ENCODE peak calls at places on chromosomes 1 and 21, in five cellular contexts. P is Kasumi-1, W is Caki2, Y is left ventricle myocardium superior, I is pancreas. Z is an unnamed sample.

GRCh38 chr1:40928699-40929098 is 50.8 kb upstream of the CTPS1 start:
- DNase-seq in P (no peak), W (no peak), Y (no peak), I (no peak), Z (no peak)

GRCh38 chr1:181737056-181737455 is 253.7 kb downstream of the CACNA1E start:
- DNase-seq in P (no peak), W (no peak), Y (no peak), I (no peak), Z (no peak)

GRCh38 chr1:176499671-176500070 is 36.7 kb downstream of the PAPPA2 start:
- DNase-seq in P (no peak), W (no peak), Y (no peak), I (no peak), Z (no peak)

GRCh38 chr1:75922698-75923097 is 9.5 kb downstream of the ASB17 start:
- DNase-seq in P (no peak), W (no peak), Y (no peak), I (no peak), Z (no peak)

GRCh38 chr21:42307106-42307505 is 8.1 kb downstream of the TFF3 start:
- DNase-seq in P (no peak), W (no peak), Y (no peak), I (no peak), Z (no peak)

GRCh38 chr1:20717452-20718342 is at the start of gene KIF17:
- DNase-seq in P (no peak), W (peak; percentile 74), Y (peak; percentile 90), I (peak; percentile 65), Z (peak; percentile 65)

GRCh38 chr1:32334274-32334861 is 1.7 kb downstream of the MARCKSL1 start:
- DNase-seq in P (no peak), W (no peak), Y (no peak), I (no peak), Z (no peak)

GRCh38 chr1:39491146-39491921 is at the start of gene BMP8A:
- DNase-seq in P (peak; percentile 31), W (peak; percentile 63), Y (peak; percentile 73), I (peak; percentile 79), Z (peak; percentile 57)

GRCh38 chr1:247110627-247111258 is 6.6 kb upstream of the ZNF669 start:
- DNase-seq in P (no peak), W (no peak), Y (no peak), I (no peak), Z (peak; percentile 38)

GRCh38 chr1:210709694-210710093 is 381.0 kb downstream of the HHAT start:
- DNase-seq in P (no peak), W (no peak), Y (no peak), I (no peak), Z (no peak)

GRCh38 chr1:214415131-214415530 is 134.2 kb downstream of the SMYD2 start:
- DNase-seq in P (no peak), W (no peak), Y (no peak), I (no peak), Z (no peak)

GRCh38 chr1:176174108-176174507 is 33.0 kb downstream of the COP1 start:
- DNase-seq in P (no peak), W (no peak), Y (no peak), I (no peak), Z (no peak)

GRCh38 chr1:21594935-21595897 is 73.9 kb downstream of the RAP1GAP start:
- DNase-seq in P (peak; percentile 25), W (peak; percentile 54), Y (peak; percentile 78), I (peak; percentile 60), Z (peak; percentile 74)

GRCh38 chr1:14913475-14914155 is 239.9 kb upstream of the TMEM51 start:
- DNase-seq in P (no peak), W (peak; percentile 94), Y (no peak), I (no peak), Z (no peak)

GRCh38 chr1:17620448-17620847 is 81.0 kb downstream of the ARHGEF10L start:
- DNase-seq in P (no peak), W (no peak), Y (no peak), I (no peak), Z (no peak)

GRCh38 chr1:57041901-57042300 is 76.1 kb upstream of the C8B start:
- DNase-seq in P (no peak), W (no peak), Y (no peak), I (no peak), Z (no peak)

GRCh38 chr1:77487631-77488030 is 194.8 kb downstream of the ZZZ3 start:
- DNase-seq in P (no peak), W (no peak), Y (no peak), I (no peak), Z (no peak)

GRCh38 chr1:100036718-100037664 is 67.2 kb downstream of the SLC35A3 start:
- DNase-seq in P (peak; percentile 53), W (peak; percentile 19), Y (no peak), I (no peak), Z (peak; percentile 61)

GRCh38 chr1:205225901-205226765 is 1.6 kb upstream of the TMCC2 start:
- DNase-seq in P (no peak), W (no peak), Y (no peak), I (no peak), Z (no peak)

GRCh38 chr1:45622891-45623394 is 911 bp downstream of the CCDC17 start:
- DNase-seq in P (no peak), W (no peak), Y (peak; percentile 52), I (no peak), Z (no peak)

GRCh38 chr1:111789666-111790316 is 34.1 kb downstream of the DDX20 start:
- DNase-seq in P (peak; percentile 16), W (no peak), Y (no peak), I (no peak), Z (no peak)

GRCh38 chr1:159023723-159024122 is 14.0 kb downstream of the IFI16 start:
- DNase-seq in P (no peak), W (no peak), Y (no peak), I (no peak), Z (no peak)

GRCh38 chr1:169295846-169296245 is 71.8 kb downstream of the NME7 start:
- DNase-seq in P (no peak), W (no peak), Y (no peak), I (no peak), Z (no peak)

GRCh38 chr1:209241481-209241880 is 342.0 kb upstream of the CAMK1G start:
- DNase-seq in P (no peak), W (no peak), Y (no peak), I (no peak), Z (no peak)

GRCh38 chr1:64392109-64392508 is 77.8 kb upstream of the CACHD1 start:
- DNase-seq in P (no peak), W (no peak), Y (no peak), I (peak; percentile 45), Z (no peak)

GRCh38 chr1:68010094-68010493 is 40.3 kb downstream of the DIRAS3 start:
- DNase-seq in P (peak; percentile 42), W (no peak), Y (no peak), I (no peak), Z (peak; percentile 32)

GRCh38 chr1:30106125-30106524 is 617.3 kb downstream of the MATN1 start:
- DNase-seq in P (no peak), W (no peak), Y (peak; percentile 50), I (no peak), Z (peak; percentile 65)

GRCh38 chr1:59453297-59453970 is 156.5 kb downstream of the FGGY start:
- DNase-seq in P (peak; percentile 7), W (no peak), Y (no peak), I (no peak), Z (no peak)

GRCh38 chr1:46223472-46223943 is 20.4 kb downstream of the LURAP1 start:
- DNase-seq in P (peak; percentile 78), W (peak; percentile 73), Y (peak; percentile 65), I (peak; percentile 75), Z (peak; percentile 96)